ENCODE peak calls at places on chromosomes 6 and 20, in eight cellular contexts. U is EH; J is naive B cell; C is NCI-H1092; R is BJ; O is central memory CD4-positive, alpha-beta T cell; D is sigmoid colon; L is endothelial cell of umbilical vein. H is an unnamed sample.
A peak's percentile ranks its signal among the peaks of the same experiment; 100 is the strongest.

GRCh38 chr6:3750324-3751018 is 1.0 kb downstream of the PXDC1 start:
- DNase-seq in U (peak; percentile 85), J (peak; percentile 21), C (no peak), R (no peak), O (no peak), D (peak; percentile 95), L (peak; percentile 70), H (peak; percentile 96)

GRCh38 chr6:80181352-80182081 is 75.0 kb downstream of the BCKDHB start:
- DNase-seq in U (no peak), J (no peak), C (no peak), R (no peak), O (no peak), D (no peak), L (no peak), H (no peak)

GRCh38 chr6:45419574-45420082 is 41.9 kb upstream of the SUPT3H start:
- DNase-seq in U (peak; percentile 41), J (peak; percentile 35), C (no peak), R (no peak), O (peak; percentile 44), D (peak; percentile 79), L (peak; percentile 22), H (peak; percentile 81)

GRCh38 chr6:64732888-64733287 is 974.1 kb downstream of the EYS start:
- DNase-seq in U (no peak), J (no peak), C (no peak), R (no peak), O (no peak), D (no peak), L (peak; percentile 58), H (no peak)

GRCh38 chr6:151679941-151680340 is 127.5 kb upstream of the ESR1 start:
- DNase-seq in U (no peak), J (no peak), C (no peak), R (no peak), O (no peak), D (no peak), L (no peak), H (no peak)

GRCh38 chr6:165117806-165118205 is 191.6 kb downstream of the C6orf118 start:
- DNase-seq in U (no peak), J (no peak), C (no peak), R (no peak), O (no peak), D (no peak), L (no peak), H (no peak)

GRCh38 chr20:22180244-22180643 is 404.1 kb downstream of the FOXA2 start:
- DNase-seq in U (no peak), J (no peak), C (no peak), R (no peak), O (no peak), D (no peak), L (no peak), H (no peak)

GRCh38 chr6:52983159-52983848 is 11.8 kb downstream of the GSTA4 start:
- DNase-seq in U (no peak), J (no peak), C (no peak), R (no peak), O (no peak), D (no peak), L (no peak), H (no peak)

GRCh38 chr6:111987295-111987694 is 66.6 kb upstream of the CCN6 start:
- DNase-seq in U (peak; percentile 58), J (no peak), C (no peak), R (no peak), O (no peak), D (no peak), L (peak; percentile 51), H (no peak)

GRCh38 chr6:29527564-29527963 is 32.0 kb downstream of the UBD start:
- DNase-seq in U (no peak), J (no peak), C (no peak), R (no peak), O (no peak), D (no peak), L (no peak), H (no peak)

GRCh38 chr6:7052441-7052936 is 55.3 kb upstream of the RREB1 start:
- DNase-seq in U (peak; percentile 65), J (no peak), C (no peak), R (peak; percentile 19), O (peak; percentile 14), D (peak; percentile 80), L (no peak), H (peak; percentile 81)

GRCh38 chr6:71127374-71127773 is 161.2 kb upstream of the OGFRL1 start:
- DNase-seq in U (no peak), J (no peak), C (no peak), R (no peak), O (no peak), D (no peak), L (no peak), H (no peak)

GRCh38 chr6:13409991-13410390 is 77.4 kb downstream of the GFOD1 start:
- DNase-seq in U (peak; percentile 13), J (no peak), C (no peak), R (no peak), O (no peak), D (no peak), L (no peak), H (no peak)

GRCh38 chr6:113352029-113352801 is 504.9 kb upstream of the MARCKS start:
- DNase-seq in U (peak; percentile 90), J (no peak), C (no peak), R (no peak), O (no peak), D (no peak), L (peak; percentile 62), H (peak; percentile 27)

GRCh38 chr6:157096522-157096921 is 226.8 kb downstream of the TMEM242 start:
- DNase-seq in U (no peak), J (no peak), C (no peak), R (no peak), O (no peak), D (no peak), L (no peak), H (no peak)

H was measured in osteoblast.